ENCODE peak calls at places on chromosomes 7 and 10, in ten cellular contexts. F is CD8-positive, alpha-beta memory T cell; R is astrocyte; A is choroid plexus epithelial cell; H is A673; P is AG04450; Q is uterus; U is OCI-LY7; X is NT2/D1; B is BE2C. L is an unnamed sample.

GRCh38 chr10:80664071-80664680 is 126.5 kb downstream of the SH2D4B start:
- DNase-seq in U (peak; percentile 40), R (peak; percentile 16), Q (peak; percentile 68), B (peak; percentile 76), F (no peak), X (peak; percentile 60), H (peak; percentile 82), A (peak; percentile 70), P (no peak), L (no peak)

GRCh38 chr10:120962386-120963052 is 111.4 kb downstream of the WDR11 start:
- DNase-seq in F (no peak), U (no peak), X (no peak), B (no peak), H (no peak), R (no peak), A (no peak), P (no peak), Q (no peak), L (no peak)

GRCh38 chr10:98460837-98461499 is 14.2 kb upstream of the HPS1 start:
- DNase-seq in P (peak; percentile 83), X (no peak), R (peak; percentile 93), B (peak; percentile 75), A (peak; percentile 93), Q (peak; percentile 56), U (no peak), F (no peak), H (peak; percentile 15), L (peak; percentile 76)

GRCh38 chr10:70055550-70055949 is 2.9 kb downstream of the MACROH2A2 start:
- DNase-seq in H (peak; percentile 64), A (peak; percentile 10), U (no peak), Q (no peak), R (peak; percentile 27), B (no peak), F (no peak), P (no peak), X (no peak), L (peak; percentile 4)

GRCh38 chr7:17952387-17952786 is 12.1 kb upstream of the SNX13 start:
- DNase-seq in B (no peak), F (no peak), U (peak; percentile 45), Q (no peak), A (no peak), R (no peak), H (no peak), P (no peak), X (no peak), L (no peak)

GRCh38 chr7:111011500-111011899 is 79.4 kb upstream of the LRRN3 start:
- DNase-seq in U (no peak), H (no peak), R (peak; percentile 8), B (no peak), F (no peak), X (no peak), A (peak; percentile 38), Q (no peak), P (no peak), L (no peak)

GRCh38 chr10:6069101-6069931 is 7.1 kb upstream of the IL2RA start:
- DNase-seq in X (no peak), H (no peak), B (no peak), P (no peak), A (no peak), R (peak; percentile 23), Q (no peak), F (no peak), U (peak; percentile 92), L (no peak)

GRCh38 chr7:3206771-3207191 is 94.3 kb upstream of the SDK1 start:
- DNase-seq in H (no peak), B (no peak), X (no peak), U (no peak), Q (no peak), A (no peak), P (no peak), R (no peak), F (no peak), L (no peak)

GRCh38 chr10:132990684-132991545 is 48.5 kb upstream of the CFAP46 start:
- DNase-seq in A (no peak), P (no peak), Q (no peak), U (no peak), F (no peak), X (no peak), H (no peak), R (no peak), B (no peak), L (no peak)

GRCh38 chr7:27910341-27910740 is 170.4 kb downstream of the TAX1BP1 start:
- DNase-seq in A (no peak), U (no peak), F (no peak), H (no peak), X (peak; percentile 95), Q (no peak), P (no peak), B (no peak), R (peak; percentile 40), L (no peak)

GRCh38 chr7:27908534-27909165 is 168.7 kb downstream of the TAX1BP1 start:
- DNase-seq in A (no peak), X (no peak), H (no peak), U (no peak), Q (no peak), B (no peak), P (no peak), F (no peak), R (no peak), L (no peak)

GRCh38 chr7:27914409-27914808 is 174.4 kb downstream of the TAX1BP1 start:
- DNase-seq in H (no peak), F (no peak), U (no peak), X (no peak), R (no peak), A (no peak), P (no peak), B (no peak), Q (no peak), L (no peak)

GRCh38 chr7:27912751-27913150 is 172.8 kb downstream of the TAX1BP1 start:
- DNase-seq in U (no peak), X (no peak), P (no peak), H (no peak), Q (no peak), F (no peak), R (no peak), B (no peak), A (no peak), L (no peak)

GRCh38 chr7:27911920-27912319 is 172.0 kb downstream of the TAX1BP1 start:
- DNase-seq in Q (no peak), A (no peak), R (no peak), U (no peak), X (no peak), H (no peak), F (no peak), P (no peak), B (no peak), L (no peak)
- H3K4me3 ChIP-seq in Q (no peak overlapping the region), A (no peak overlapping the region), R (no peak overlapping the region), U (no peak overlapping the region), X (no peak overlapping the region), H (no peak overlapping the region), F (no peak overlapping the region), P (no peak overlapping the region), B (no peak overlapping the region), L (no peak overlapping the region)

GRCh38 chr10:35605191-35605590 is at the start of gene GJD4:
- DNase-seq in P (no peak), H (no peak), X (no peak), F (no peak), U (no peak), A (no peak), Q (no peak), B (no peak), R (no peak), L (no peak)

GRCh38 chr10:35611750-35612149 is 6.6 kb downstream of the GJD4 start:
- DNase-seq in B (no peak), F (no peak), A (no peak), H (no peak), Q (no peak), X (no peak), U (no peak), R (no peak), P (no peak), L (no peak)

GRCh38 chr10:35606423-35606822 is 1.3 kb downstream of the GJD4 start:
- DNase-seq in F (no peak), P (no peak), Q (no peak), B (no peak), H (no peak), X (no peak), U (no peak), R (peak; percentile 32), A (peak; percentile 19), L (no peak)

GRCh38 chr10:35608317-35608672 is 3.2 kb downstream of the GJD4 start:
- DNase-seq in Q (no peak), R (no peak), A (no peak), X (no peak), P (no peak), H (no peak), B (no peak), F (no peak), U (no peak), L (no peak)

GRCh38 chr10:35607475-35608316 is 2.6 kb downstream of the GJD4 start:
- DNase-seq in P (no peak), Q (no peak), B (peak; percentile 12), A (peak; percentile 31), H (no peak), U (no peak), R (peak; percentile 15), F (no peak), X (no peak), L (no peak)
- H3K4me3 ChIP-seq in P (peak overlapping the region; percentile 46), Q (no peak overlapping the region), B (peak overlapping the region; percentile 37), A (peak overlapping the region; percentile 61), H (peak overlapping the region; percentile 25), U (no peak overlapping the region), R (peak overlapping the region; percentile 40), F (no peak overlapping the region), X (no peak overlapping the region), L (peak overlapping the region; percentile 42)

GRCh38 chr7:54664235-54665228 is 94.5 kb downstream of the SEC61G start:
- DNase-seq in F (no peak), A (peak; percentile 9), P (no peak), U (peak; percentile 1), H (peak; percentile 33), R (peak; percentile 3), X (peak; percentile 75), B (peak; percentile 88), Q (peak; percentile 23), L (no peak)
- H3K4me3 ChIP-seq in F (no peak overlapping the region), A (no peak overlapping the region), P (peak overlapping the region; percentile 1), U (no peak overlapping the region), H (peak overlapping the region; percentile 19), R (peak overlapping the region; percentile 50), X (peak overlapping the region; percentile 70), B (peak overlapping the region; percentile 85), Q (no peak overlapping the region), L (peak overlapping the region; percentile 39)

GRCh38 chr7:30859202-30859939 is 52.3 kb upstream of the AQP1 start:
- DNase-seq in F (no peak), X (no peak), H (no peak), U (no peak), A (no peak), R (no peak), P (no peak), Q (no peak), B (no peak), L (no peak)

GRCh38 chr7:30862987-30863693 is 48.5 kb upstream of the AQP1 start:
- DNase-seq in Q (no peak), B (no peak), X (no peak), A (no peak), H (no peak), P (no peak), U (no peak), F (no peak), R (no peak), L (no peak)

GRCh38 chr7:30859940-30860623 is 51.6 kb upstream of the AQP1 start:
- DNase-seq in H (no peak), B (no peak), R (no peak), Q (no peak), F (no peak), X (no peak), P (no peak), A (no peak), U (no peak), L (no peak)

GRCh38 chr7:30863694-30864011 is 48.0 kb upstream of the AQP1 start:
- DNase-seq in P (peak; percentile 30), B (no peak), F (no peak), A (peak; percentile 87), R (peak; percentile 24), X (no peak), Q (no peak), U (no peak), H (no peak), L (peak; percentile 17)

GRCh38 chr7:30861612-30862011 is 50.0 kb upstream of the AQP1 start:
- DNase-seq in B (no peak), X (no peak), P (no peak), U (no peak), F (no peak), R (no peak), A (no peak), Q (no peak), H (no peak), L (no peak)
- H3K4me3 ChIP-seq in B (no peak overlapping the region), X (no peak overlapping the region), P (no peak overlapping the region), U (no peak overlapping the region), F (no peak overlapping the region), R (no peak overlapping the region), A (no peak overlapping the region), Q (no peak overlapping the region), H (no peak overlapping the region), L (no peak overlapping the region)